ENCODE peak calls at places on chromosomes 4 and X, in nine cellular contexts. One of them, this sample, is unnamed.

GRCh38 chrX:327660-328126 is 9.1 kb upstream of the GTPBP6 start:
- DNase-seq in AG09309: no peak
- DNase-seq in posterior vena cava: peak; percentile 67
- DNase-seq in G401: no peak
- DNase-seq in activated naive CD8-positive, alpha-beta T cell treated with anti-CD3 and anti-CD28 coated beads for 36 hours: no peak
- DNase-seq in CD8-positive, alpha-beta memory T cell: no peak
- DNase-seq in nucleus accumbens: no peak
- DNase-seq in stimulated activated CD8-positive, alpha-beta memory T cell treated with anti-CD3 and anti-CD28 coated beads, Interleukin-7, amount 100 ng/mL, for 24 hours: no peak
- DNase-seq in fibroblast of the conjunctiva: no peak
- DNase-seq in this sample: no peak

GRCh38 chr4:10093801-10094552 is 22.6 kb downstream of the WDR1 start:
- DNase-seq in AG09309: peak; percentile 91
- DNase-seq in posterior vena cava: no peak
- DNase-seq in G401: no peak
- DNase-seq in activated naive CD8-positive, alpha-beta T cell treated with anti-CD3 and anti-CD28 coated beads for 36 hours: no peak
- DNase-seq in CD8-positive, alpha-beta memory T cell: no peak
- DNase-seq in nucleus accumbens: no peak
- DNase-seq in stimulated activated CD8-positive, alpha-beta memory T cell treated with anti-CD3 and anti-CD28 coated beads, Interleukin-7, amount 100 ng/mL, for 24 hours: no peak
- DNase-seq in fibroblast of the conjunctiva: no peak
- DNase-seq in this sample: no peak

GRCh38 chr4:118254368-118254767 is 98.4 kb downstream of the PRSS12 start:
- DNase-seq in AG09309: no peak
- DNase-seq in posterior vena cava: no peak
- DNase-seq in G401: no peak
- DNase-seq in activated naive CD8-positive, alpha-beta T cell treated with anti-CD3 and anti-CD28 coated beads for 36 hours: no peak
- DNase-seq in CD8-positive, alpha-beta memory T cell: no peak
- DNase-seq in nucleus accumbens: no peak
- DNase-seq in stimulated activated CD8-positive, alpha-beta memory T cell treated with anti-CD3 and anti-CD28 coated beads, Interleukin-7, amount 100 ng/mL, for 24 hours: no peak
- DNase-seq in fibroblast of the conjunctiva: no peak
- DNase-seq in this sample: no peak

GRCh38 chrX:27915617-27916016 is 65.6 kb downstream of the DCAF8L1 start:
- DNase-seq in AG09309: no peak
- DNase-seq in posterior vena cava: no peak
- DNase-seq in G401: no peak
- DNase-seq in activated naive CD8-positive, alpha-beta T cell treated with anti-CD3 and anti-CD28 coated beads for 36 hours: no peak
- DNase-seq in CD8-positive, alpha-beta memory T cell: no peak
- DNase-seq in nucleus accumbens: no peak
- DNase-seq in stimulated activated CD8-positive, alpha-beta memory T cell treated with anti-CD3 and anti-CD28 coated beads, Interleukin-7, amount 100 ng/mL, for 24 hours: no peak
- DNase-seq in fibroblast of the conjunctiva: peak; percentile 1
- DNase-seq in this sample: no peak

GRCh38 chrX:71859637-71860036 is 51.0 kb upstream of the NHSL2 start:
- DNase-seq in AG09309: no peak
- DNase-seq in posterior vena cava: no peak
- DNase-seq in G401: peak; percentile 73
- DNase-seq in activated naive CD8-positive, alpha-beta T cell treated with anti-CD3 and anti-CD28 coated beads for 36 hours: peak; percentile 9
- DNase-seq in CD8-positive, alpha-beta memory T cell: peak; percentile 37
- DNase-seq in nucleus accumbens: peak; percentile 4
- DNase-seq in stimulated activated CD8-positive, alpha-beta memory T cell treated with anti-CD3 and anti-CD28 coated beads, Interleukin-7, amount 100 ng/mL, for 24 hours: no peak
- DNase-seq in fibroblast of the conjunctiva: peak; percentile 13
- DNase-seq in this sample: no peak

GRCh38 chrX:53223068-53223693 is 1.8 kb downstream of the KDM5C start:
- DNase-seq in AG09309: no peak
- DNase-seq in posterior vena cava: no peak
- DNase-seq in G401: peak; percentile 8
- DNase-seq in activated naive CD8-positive, alpha-beta T cell treated with anti-CD3 and anti-CD28 coated beads for 36 hours: no peak
- DNase-seq in CD8-positive, alpha-beta memory T cell: no peak
- DNase-seq in nucleus accumbens: no peak
- DNase-seq in stimulated activated CD8-positive, alpha-beta memory T cell treated with anti-CD3 and anti-CD28 coated beads, Interleukin-7, amount 100 ng/mL, for 24 hours: no peak
- DNase-seq in fibroblast of the conjunctiva: no peak
- DNase-seq in this sample: no peak

GRCh38 chrX:9682456-9682855 is 83.2 kb downstream of the GPR143 start:
- DNase-seq in AG09309: no peak
- DNase-seq in posterior vena cava: peak; percentile 23
- DNase-seq in G401: peak; percentile 58
- DNase-seq in activated naive CD8-positive, alpha-beta T cell treated with anti-CD3 and anti-CD28 coated beads for 36 hours: no peak
- DNase-seq in CD8-positive, alpha-beta memory T cell: no peak
- DNase-seq in nucleus accumbens: peak; percentile 6
- DNase-seq in stimulated activated CD8-positive, alpha-beta memory T cell treated with anti-CD3 and anti-CD28 coated beads, Interleukin-7, amount 100 ng/mL, for 24 hours: no peak
- DNase-seq in fibroblast of the conjunctiva: no peak
- DNase-seq in this sample: peak; percentile 43

GRCh38 chr4:37464373-37464772 is 219.8 kb downstream of the NWD2 start:
- DNase-seq in AG09309: no peak
- DNase-seq in posterior vena cava: no peak
- DNase-seq in G401: no peak
- DNase-seq in activated naive CD8-positive, alpha-beta T cell treated with anti-CD3 and anti-CD28 coated beads for 36 hours: no peak
- DNase-seq in CD8-positive, alpha-beta memory T cell: no peak
- DNase-seq in nucleus accumbens: no peak
- DNase-seq in stimulated activated CD8-positive, alpha-beta memory T cell treated with anti-CD3 and anti-CD28 coated beads, Interleukin-7, amount 100 ng/mL, for 24 hours: no peak
- DNase-seq in fibroblast of the conjunctiva: no peak
- DNase-seq in this sample: no peak

GRCh38 chr4:3192827-3193226 is 56.1 kb upstream of the MSANTD1 start:
- DNase-seq in AG09309: no peak
- DNase-seq in posterior vena cava: no peak
- DNase-seq in G401: no peak
- DNase-seq in activated naive CD8-positive, alpha-beta T cell treated with anti-CD3 and anti-CD28 coated beads for 36 hours: no peak
- DNase-seq in CD8-positive, alpha-beta memory T cell: no peak
- DNase-seq in nucleus accumbens: peak; percentile 48
- DNase-seq in stimulated activated CD8-positive, alpha-beta memory T cell treated with anti-CD3 and anti-CD28 coated beads, Interleukin-7, amount 100 ng/mL, for 24 hours: no peak
- DNase-seq in fibroblast of the conjunctiva: no peak
- DNase-seq in this sample: no peak

GRCh38 chrX:83508006-83508405 is at the start of gene POU3F4:
- DNase-seq in AG09309: no peak
- DNase-seq in posterior vena cava: no peak
- DNase-seq in G401: peak; percentile 9
- DNase-seq in activated naive CD8-positive, alpha-beta T cell treated with anti-CD3 and anti-CD28 coated beads for 36 hours: no peak
- DNase-seq in CD8-positive, alpha-beta memory T cell: no peak
- DNase-seq in nucleus accumbens: peak; percentile 86
- DNase-seq in stimulated activated CD8-positive, alpha-beta memory T cell treated with anti-CD3 and anti-CD28 coated beads, Interleukin-7, amount 100 ng/mL, for 24 hours: no peak
- DNase-seq in fibroblast of the conjunctiva: no peak
- DNase-seq in this sample: no peak

GRCh38 chr4:13887010-13887409 is 259.5 kb upstream of the BOD1L1 start:
- DNase-seq in AG09309: no peak
- DNase-seq in posterior vena cava: no peak
- DNase-seq in G401: no peak
- DNase-seq in activated naive CD8-positive, alpha-beta T cell treated with anti-CD3 and anti-CD28 coated beads for 36 hours: no peak
- DNase-seq in CD8-positive, alpha-beta memory T cell: no peak
- DNase-seq in nucleus accumbens: no peak
- DNase-seq in stimulated activated CD8-positive, alpha-beta memory T cell treated with anti-CD3 and anti-CD28 coated beads, Interleukin-7, amount 100 ng/mL, for 24 hours: no peak
- DNase-seq in fibroblast of the conjunctiva: no peak
- DNase-seq in this sample: no peak

GRCh38 chr4:37425857-37426256 is 181.3 kb downstream of the NWD2 start:
- DNase-seq in AG09309: no peak
- DNase-seq in posterior vena cava: no peak
- DNase-seq in G401: no peak
- DNase-seq in activated naive CD8-positive, alpha-beta T cell treated with anti-CD3 and anti-CD28 coated beads for 36 hours: no peak
- DNase-seq in CD8-positive, alpha-beta memory T cell: no peak
- DNase-seq in nucleus accumbens: no peak
- DNase-seq in stimulated activated CD8-positive, alpha-beta memory T cell treated with anti-CD3 and anti-CD28 coated beads, Interleukin-7, amount 100 ng/mL, for 24 hours: no peak
- DNase-seq in fibroblast of the conjunctiva: no peak
- DNase-seq in this sample: no peak

GRCh38 chrX:92260102-92260501 is 480.9 kb downstream of the PCDH11X start:
- DNase-seq in AG09309: no peak
- DNase-seq in posterior vena cava: no peak
- DNase-seq in G401: no peak
- DNase-seq in activated naive CD8-positive, alpha-beta T cell treated with anti-CD3 and anti-CD28 coated beads for 36 hours: no peak
- DNase-seq in CD8-positive, alpha-beta memory T cell: no peak
- DNase-seq in nucleus accumbens: no peak
- DNase-seq in stimulated activated CD8-positive, alpha-beta memory T cell treated with anti-CD3 and anti-CD28 coated beads, Interleukin-7, amount 100 ng/mL, for 24 hours: no peak
- DNase-seq in fibroblast of the conjunctiva: no peak
- DNase-seq in this sample: peak; percentile 15

GRCh38 chr4:3442460-3442958 is 741 bp downstream of the HGFAC start:
- DNase-seq in AG09309: no peak
- DNase-seq in posterior vena cava: no peak
- DNase-seq in G401: no peak
- DNase-seq in activated naive CD8-positive, alpha-beta T cell treated with anti-CD3 and anti-CD28 coated beads for 36 hours: no peak
- DNase-seq in CD8-positive, alpha-beta memory T cell: no peak
- DNase-seq in nucleus accumbens: no peak
- DNase-seq in stimulated activated CD8-positive, alpha-beta memory T cell treated with anti-CD3 and anti-CD28 coated beads, Interleukin-7, amount 100 ng/mL, for 24 hours: no peak
- DNase-seq in fibroblast of the conjunctiva: no peak
- DNase-seq in this sample: no peak

GRCh38 chr4:116639070-116639577 is 446.3 kb downstream of the TRAM1L1 start:
- DNase-seq in AG09309: no peak
- DNase-seq in posterior vena cava: no peak
- DNase-seq in G401: no peak
- DNase-seq in activated naive CD8-positive, alpha-beta T cell treated with anti-CD3 and anti-CD28 coated beads for 36 hours: no peak
- DNase-seq in CD8-positive, alpha-beta memory T cell: no peak
- DNase-seq in nucleus accumbens: no peak
- DNase-seq in stimulated activated CD8-positive, alpha-beta memory T cell treated with anti-CD3 and anti-CD28 coated beads, Interleukin-7, amount 100 ng/mL, for 24 hours: no peak
- DNase-seq in fibroblast of the conjunctiva: no peak
- DNase-seq in this sample: no peak

GRCh38 chr4:94256833-94257232 is 49.2 kb downstream of the SMARCAD1 start:
- DNase-seq in AG09309: no peak
- DNase-seq in posterior vena cava: no peak
- DNase-seq in G401: peak; percentile 16
- DNase-seq in activated naive CD8-positive, alpha-beta T cell treated with anti-CD3 and anti-CD28 coated beads for 36 hours: no peak
- DNase-seq in CD8-positive, alpha-beta memory T cell: no peak
- DNase-seq in nucleus accumbens: no peak
- DNase-seq in stimulated activated CD8-positive, alpha-beta memory T cell treated with anti-CD3 and anti-CD28 coated beads, Interleukin-7, amount 100 ng/mL, for 24 hours: no peak
- DNase-seq in fibroblast of the conjunctiva: peak; percentile 0
- DNase-seq in this sample: no peak

GRCh38 chr4:86497980-86498379 is 96.1 kb upstream of the PTPN13 start:
- DNase-seq in AG09309: no peak
- DNase-seq in posterior vena cava: no peak
- DNase-seq in G401: no peak
- DNase-seq in activated naive CD8-positive, alpha-beta T cell treated with anti-CD3 and anti-CD28 coated beads for 36 hours: no peak
- DNase-seq in CD8-positive, alpha-beta memory T cell: no peak
- DNase-seq in nucleus accumbens: peak; percentile 8
- DNase-seq in stimulated activated CD8-positive, alpha-beta memory T cell treated with anti-CD3 and anti-CD28 coated beads, Interleukin-7, amount 100 ng/mL, for 24 hours: no peak
- DNase-seq in fibroblast of the conjunctiva: no peak
- DNase-seq in this sample: no peak

GRCh38 chr4:149549911-149550310 is 265.7 kb downstream of the IQCM start:
- DNase-seq in AG09309: no peak
- DNase-seq in posterior vena cava: no peak
- DNase-seq in G401: no peak
- DNase-seq in activated naive CD8-positive, alpha-beta T cell treated with anti-CD3 and anti-CD28 coated beads for 36 hours: no peak
- DNase-seq in CD8-positive, alpha-beta memory T cell: no peak
- DNase-seq in nucleus accumbens: no peak
- DNase-seq in stimulated activated CD8-positive, alpha-beta memory T cell treated with anti-CD3 and anti-CD28 coated beads, Interleukin-7, amount 100 ng/mL, for 24 hours: no peak
- DNase-seq in fibroblast of the conjunctiva: no peak
- DNase-seq in this sample: no peak

GRCh38 chr4:70591955-70592582 is at the start of gene AMBN:
- DNase-seq in AG09309: no peak
- DNase-seq in posterior vena cava: no peak
- DNase-seq in G401: no peak
- DNase-seq in activated naive CD8-positive, alpha-beta T cell treated with anti-CD3 and anti-CD28 coated beads for 36 hours: no peak
- DNase-seq in CD8-positive, alpha-beta memory T cell: no peak
- DNase-seq in nucleus accumbens: peak; percentile 9
- DNase-seq in stimulated activated CD8-positive, alpha-beta memory T cell treated with anti-CD3 and anti-CD28 coated beads, Interleukin-7, amount 100 ng/mL, for 24 hours: no peak
- DNase-seq in fibroblast of the conjunctiva: no peak
- DNase-seq in this sample: no peak

GRCh38 chrX:47224896-47225290 is 6.4 kb downstream of the CDK16 start:
- DNase-seq in AG09309: no peak
- DNase-seq in posterior vena cava: peak; percentile 20
- DNase-seq in G401: no peak
- DNase-seq in activated naive CD8-positive, alpha-beta T cell treated with anti-CD3 and anti-CD28 coated beads for 36 hours: no peak
- DNase-seq in CD8-positive, alpha-beta memory T cell: no peak
- DNase-seq in nucleus accumbens: no peak
- DNase-seq in stimulated activated CD8-positive, alpha-beta memory T cell treated with anti-CD3 and anti-CD28 coated beads, Interleukin-7, amount 100 ng/mL, for 24 hours: no peak
- DNase-seq in fibroblast of the conjunctiva: no peak
- DNase-seq in this sample: no peak

GRCh38 chr4:110854021-110854678 is 231.3 kb upstream of the PITX2 start:
- DNase-seq in AG09309: peak; percentile 90
- DNase-seq in posterior vena cava: no peak
- DNase-seq in G401: no peak
- DNase-seq in activated naive CD8-positive, alpha-beta T cell treated with anti-CD3 and anti-CD28 coated beads for 36 hours: no peak
- DNase-seq in CD8-positive, alpha-beta memory T cell: no peak
- DNase-seq in nucleus accumbens: no peak
- DNase-seq in stimulated activated CD8-positive, alpha-beta memory T cell treated with anti-CD3 and anti-CD28 coated beads, Interleukin-7, amount 100 ng/mL, for 24 hours: no peak
- DNase-seq in fibroblast of the conjunctiva: peak; percentile 44
- DNase-seq in this sample: no peak